ENCODE peak calls at places on chromosomes 16 and 17, in five cellular contexts. K is IMR-90, J is H1, T is skeletal muscle cell, L is ovary. U is an unnamed sample.

GRCh38 chr17:57068222-57068658 is 16.8 kb upstream of the AKAP1 start:
- DNase-seq in L (no peak), J (no peak), T (no peak), K (no peak), U (no peak)

GRCh38 chr16:74748710-74749073 is 25.9 kb downstream of the FA2H start:
- DNase-seq in J (no peak), L (no peak), T (no peak), K (no peak), U (no peak)

GRCh38 chr16:57681950-57682728 is 12.5 kb upstream of the DRC7 start:
- DNase-seq in L (no peak), J (no peak), K (no peak), T (no peak), U (no peak)

GRCh38 chr17:82343560-82343959 is 10.0 kb upstream of the SECTM1 start:
- DNase-seq in J (no peak), T (no peak), K (no peak), L (no peak), U (no peak)

GRCh38 chr17:53227514-53227913 is 595.2 kb upstream of the KIF2B start:
- DNase-seq in T (no peak), L (no peak), J (no peak), K (no peak), U (no peak)

GRCh38 chr17:12900474-12900873 is 111.2 kb downstream of the ARHGAP44 start:
- DNase-seq in L (no peak), K (no peak), J (no peak), T (no peak), U (no peak)

GRCh38 chr16:84423416-84423837 is 55.1 kb downstream of the ATP2C2 start:
- DNase-seq in L (no peak), J (no peak), T (no peak), K (peak), U (peak)

GRCh38 chr16:67082891-67083290 is 26.9 kb upstream of the PHAF1 start:
- DNase-seq in K (peak), T (no peak), L (no peak), J (no peak), U (no peak)

GRCh38 chr16:30429418-30429677 is 482 bp downstream of the DCTPP1 start:
- DNase-seq in T (no peak), L (no peak), K (no peak), J (no peak), U (no peak)

GRCh38 chr17:72603346-72604242 is 482.8 kb downstream of the SOX9 start:
- DNase-seq in K (peak), T (no peak), J (no peak), L (no peak), U (no peak)

GRCh38 chr17:28986714-28987367 is 19.0 kb downstream of the SEZ6 start:
- DNase-seq in K (no peak), J (no peak), T (no peak), L (no peak), U (no peak)

GRCh38 chr17:40886090-40886489 is 1.0 kb upstream of the KRT20 start:
- DNase-seq in T (no peak), J (no peak), L (no peak), K (peak), U (no peak)

GRCh38 chr17:82230627-82231311 is 1.9 kb downstream of the SLC16A3 start:
- DNase-seq in L (peak), T (peak), J (no peak), K (peak), U (no peak)

GRCh38 chr16:78503501-78504110 is 404.2 kb downstream of the WWOX start:
- DNase-seq in J (no peak), L (peak), K (peak), T (no peak), U (peak)

GRCh38 chr17:39270923-39271322 is 45.2 kb upstream of the STAC2 start:
- DNase-seq in L (no peak), J (no peak), K (peak), T (peak), U (no peak)

GRCh38 chr16:10600792-10601443 is 20.5 kb upstream of the EMP2 start:
- DNase-seq in L (no peak), K (peak), J (no peak), T (peak), U (no peak)

GRCh38 chr16:9027070-9027799 is 63.5 kb upstream of the USP7 start:
- DNase-seq in T (no peak), J (no peak), L (no peak), K (no peak), U (no peak)

GRCh38 chr17:57563968-57564367 is 181.1 kb downstream of the CCDC182 start:
- DNase-seq in J (no peak), K (no peak), T (no peak), L (no peak), U (no peak)

GRCh38 chr16:83961591-83961990 is 6.5 kb upstream of the NECAB2 start:
- DNase-seq in J (no peak), K (no peak), L (no peak), T (no peak), U (no peak)

GRCh38 chr17:56028837-56029236 is 124.4 kb upstream of the ANKFN1 start:
- DNase-seq in T (no peak), K (no peak), L (no peak), J (no peak), U (no peak)

GRCh38 chr16:77236063-77236511 is 36.9 kb downstream of the SYCE1L start:
- DNase-seq in J (peak), T (no peak), L (peak), K (peak), U (peak)

DNA sequence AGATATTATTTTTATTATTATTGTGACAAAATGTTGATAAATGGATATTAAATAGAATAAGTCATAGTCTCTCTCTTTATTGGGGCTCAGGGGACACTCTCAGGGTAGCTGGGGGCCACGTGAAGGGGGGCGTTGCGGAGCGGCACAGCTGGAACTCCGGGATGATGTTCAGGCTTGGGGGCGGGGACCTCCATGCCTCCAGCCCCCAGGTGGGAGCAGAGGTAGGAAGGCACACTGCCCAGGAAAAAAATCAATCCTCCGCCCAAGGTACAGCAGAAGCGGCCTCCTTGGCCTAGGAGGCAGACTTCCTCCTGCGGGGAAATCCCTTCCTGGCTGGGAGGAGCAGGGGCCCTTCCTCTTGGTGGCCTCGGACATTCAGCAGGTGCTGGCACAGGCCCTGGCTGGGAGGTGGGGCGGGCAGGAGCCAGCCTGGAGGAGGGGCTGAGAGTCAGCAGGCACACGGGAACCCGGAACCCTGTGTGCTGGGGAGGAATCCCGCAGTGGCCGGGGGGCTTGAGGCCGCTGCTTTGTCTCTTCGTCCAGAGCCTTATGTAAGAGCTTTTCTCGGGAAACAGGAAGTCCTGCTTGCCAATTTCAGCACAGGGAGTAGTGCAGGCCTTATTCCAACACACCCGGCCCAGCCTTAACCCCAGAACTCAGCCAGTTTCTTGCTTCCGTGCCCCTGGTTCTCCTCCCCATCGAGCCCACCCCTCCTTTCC is 566 bp upstream of the TNFSF13 start:
- DNase-seq in J (peak), T (no peak), L (peak), K (peak), U (no peak)
- H3K4me3 ChIP-seq in J (peak), T (no peak), L (peak), K (no peak), U (no peak)

GRCh38 chr17:48064638-48065037 is 16.5 kb downstream of the NFE2L1 start:
- DNase-seq in T (no peak), L (no peak), J (no peak), K (no peak), U (no peak)

GRCh38 chr17:48068491-48068961 is 20.4 kb downstream of the NFE2L1 start:
- DNase-seq in K (peak), J (peak), T (no peak), L (no peak), U (no peak)

GRCh38 chr17:48066192-48066591 is 18.0 kb downstream of the NFE2L1 start:
- DNase-seq in J (no peak), L (no peak), K (no peak), T (no peak), U (no peak)

GRCh38 chr17:48066656-48067055 is 18.5 kb downstream of the NFE2L1 start:
- DNase-seq in K (no peak), L (no peak), T (no peak), J (no peak), U (no peak)

DNA sequence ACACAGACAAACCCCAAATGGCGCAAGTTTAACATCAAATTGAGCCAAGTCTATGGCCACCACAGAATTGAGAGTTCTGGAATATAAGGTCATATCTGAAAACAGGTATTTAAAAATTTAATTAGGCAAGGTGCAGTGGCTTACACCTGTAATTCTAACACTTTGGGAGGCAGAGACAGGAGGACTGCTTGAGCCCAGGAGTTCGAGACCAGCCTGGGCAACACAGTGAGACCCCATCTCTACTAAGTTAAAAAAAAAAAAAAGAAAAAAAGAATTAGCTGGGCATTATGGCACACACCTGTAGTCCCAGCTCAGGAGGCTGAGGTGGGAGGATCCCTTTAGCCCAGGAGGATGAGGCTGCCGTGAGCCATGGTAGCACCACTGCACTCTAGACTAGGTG is 19.1 kb downstream of the NFE2L1 start:
- DNase-seq in K (no peak), T (no peak), J (no peak), L (no peak), U (no peak)
- H3K4me3 ChIP-seq in K (no peak), T (no peak), J (no peak), L (no peak), U (no peak)

GRCh38 chr17:77392376-77393273 is 251.9 kb downstream of the SEC14L1 start:
- DNase-seq in T (no peak), J (peak), L (peak), K (no peak), U (no peak)
- H3K4me3 ChIP-seq in T (no peak), J (peak), L (no peak), K (no peak), U (no peak)

DNA sequence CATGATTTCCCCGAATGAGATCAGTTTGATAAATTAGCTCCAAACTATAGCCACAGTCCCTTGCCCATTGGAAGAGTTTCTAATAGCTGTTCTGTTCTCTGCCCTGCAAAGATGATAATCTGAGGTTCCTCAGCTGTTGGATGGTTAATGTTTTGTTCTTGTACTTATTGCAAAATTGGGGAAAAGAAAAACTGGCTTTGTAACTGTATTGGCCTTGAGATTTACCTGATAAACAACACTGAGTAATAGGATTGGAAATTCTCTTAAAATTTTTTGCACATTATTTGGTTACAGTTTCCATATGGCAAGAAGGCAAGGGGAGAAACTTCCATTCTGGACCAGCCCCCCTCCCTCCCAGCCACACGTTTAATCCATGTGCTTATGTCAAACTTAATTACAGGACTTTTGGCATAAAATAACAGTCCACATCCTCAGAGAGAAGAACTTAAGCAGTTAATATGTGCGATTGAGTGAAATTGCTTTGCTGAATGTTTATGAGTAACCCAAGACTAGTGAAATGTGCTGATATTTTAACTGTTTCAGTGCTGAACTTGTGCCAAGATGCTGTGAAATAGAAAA is 119.1 kb upstream of the ZFHX3 start:
- DNase-seq in J (no peak), L (no peak), T (no peak), K (no peak), U (no peak)
- H3K4me3 ChIP-seq in J (no peak), L (peak), T (no peak), K (no peak), U (no peak)

GRCh38 chr17:67244621-67245072 is 349 bp downstream of the HELZ start:
- DNase-seq in L (peak), J (no peak), K (no peak), T (no peak), U (no peak)

GRCh38 chr17:67245694-67246397 is 850 bp upstream of the HELZ start:
- DNase-seq in J (no peak), K (no peak), L (no peak), T (no peak), U (no peak)

GRCh38 chr17:67245073-67245693 is at the start of gene HELZ:
- DNase-seq in T (peak), K (peak), J (peak), L (peak), U (no peak)

GRCh38 chr17:67241719-67242341 is 3.2 kb downstream of the HELZ start:
- DNase-seq in K (no peak), L (no peak), J (peak), T (no peak), U (no peak)

GRCh38 chr17:67243284-67243683 is 1.7 kb downstream of the HELZ start:
- DNase-seq in J (no peak), T (no peak), K (no peak), L (no peak), U (no peak)
- H3K4me3 ChIP-seq in J (no peak), T (no peak), K (no peak), L (no peak), U (no peak)

DNA sequence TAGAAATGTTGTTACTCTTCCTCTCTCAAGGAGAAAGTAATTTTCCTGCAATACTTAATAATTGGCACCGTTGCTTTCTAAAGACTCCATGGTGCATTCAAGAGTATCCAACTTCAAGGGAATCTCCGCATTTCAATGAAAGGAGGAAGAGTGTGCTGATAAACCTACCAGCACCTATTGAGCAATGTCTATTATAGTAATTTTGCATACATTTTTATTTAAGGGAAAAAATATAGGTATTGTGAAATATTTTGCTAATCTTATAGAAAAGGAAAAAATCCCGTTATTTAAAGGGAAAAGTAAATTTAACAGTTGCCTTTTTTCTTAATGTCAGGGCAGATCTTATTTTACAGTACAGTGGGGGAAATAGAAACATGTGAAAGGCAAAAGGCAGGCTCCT is 1.1 kb upstream of the TMEM106A start:
- DNase-seq in K (no peak), J (no peak), T (no peak), L (no peak), U (no peak)
- H3K4me3 ChIP-seq in K (no peak), J (no peak), T (no peak), L (no peak), U (no peak)

DNA sequence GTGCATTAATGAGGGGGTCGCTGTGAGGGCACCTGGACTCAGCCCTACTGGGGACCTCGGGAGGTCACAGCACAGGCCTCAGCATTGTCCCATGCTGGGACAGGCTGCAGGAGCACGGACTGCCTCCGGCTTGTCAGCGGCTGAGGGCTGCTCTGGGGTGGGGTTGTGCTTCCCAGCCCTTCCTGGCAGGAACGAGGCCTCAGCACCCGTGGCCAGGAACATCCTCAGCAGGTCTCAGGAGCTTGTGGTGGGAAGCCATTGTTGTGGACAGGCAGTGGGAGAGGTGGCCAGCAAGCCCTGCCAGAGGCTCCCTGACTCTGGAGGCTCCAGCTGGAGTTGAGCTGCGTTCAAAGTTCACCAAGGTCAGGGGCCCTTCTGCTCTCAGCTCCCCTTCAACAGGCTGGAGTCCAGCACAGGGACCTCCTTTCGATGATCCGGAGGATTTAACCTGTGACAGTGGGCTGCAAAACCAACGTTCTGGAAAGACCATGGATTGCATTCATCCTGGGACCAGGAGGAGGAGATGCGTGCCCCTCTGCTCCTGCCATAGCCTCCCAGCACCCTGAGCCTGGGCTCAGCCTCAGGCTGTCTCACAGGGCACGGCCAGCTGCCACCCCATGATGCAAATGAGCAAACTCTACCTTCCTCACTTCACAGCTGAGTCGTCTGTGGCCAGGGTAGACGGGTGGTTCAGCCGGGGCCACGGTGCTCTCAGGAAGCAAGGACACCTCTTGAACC is 32.6 kb downstream of the FOXL1 start:
- DNase-seq in J (no peak), K (no peak), T (no peak), L (no peak), U (no peak)
- H3K4me3 ChIP-seq in J (no peak), K (no peak), T (no peak), L (no peak), U (no peak)

GRCh38 chr17:74750039-74750326 is 1.6 kb downstream of the NHERF1 start:
- DNase-seq in T (no peak), L (no peak), J (no peak), K (no peak), U (no peak)
- H3K4me3 ChIP-seq in T (peak), L (peak), J (peak), K (peak), U (peak)

GRCh38 chr17:79792984-79793923 is 3.6 kb downstream of the CBX8 start:
- DNase-seq in L (peak), J (peak), K (peak), T (no peak), U (no peak)
- H3K4me3 ChIP-seq in L (no peak), J (peak), K (peak), T (peak), U (no peak)